ENCODE peak calls at places on chromosome 18, in seven cellular contexts. V, H, I, L, G, O and F are unnamed samples.

GRCh38 chr18:76573325-76574025 is 78.4 kb upstream of the ZNF516 start:
- DNase-seq in V (no peak), H (no peak), I (no peak), L (no peak), G (no peak), O (no peak), F (no peak)

GRCh38 chr18:5238371-5238758 is 41.3 kb upstream of the AKAIN1 start:
- DNase-seq in V (no peak), H (peak), I (no peak), L (peak), G (peak), O (no peak), F (no peak)

GRCh38 chr18:44474596-44474995 is 206.1 kb upstream of the SETBP1 start:
- DNase-seq in V (no peak), H (no peak), I (no peak), L (no peak), G (no peak), O (no peak), F (no peak)

GRCh38 chr18:56645415-56646016 is 5.6 kb upstream of the WDR7 start:
- DNase-seq in V (no peak), H (peak), I (peak), L (no peak), G (no peak), O (no peak), F (peak)

GRCh38 chr18:5643288-5643687 is 99.5 kb upstream of the EPB41L3 start:
- DNase-seq in V (no peak), H (no peak), I (no peak), L (no peak), G (no peak), O (no peak), F (no peak)

GRCh38 chr18:79705272-79705671 is 25.7 kb downstream of the CTDP1 start:
- DNase-seq in V (no peak), H (no peak), I (no peak), L (no peak), G (no peak), O (no peak), F (no peak)

GRCh38 chr18:63848159-63848558 is 39.3 kb upstream of the SERPINB2 start:
- DNase-seq in V (no peak), H (peak), I (peak), L (peak), G (peak), O (no peak), F (peak)

GRCh38 chr18:52451851-52452250 is 111.9 kb downstream of the DCC start:
- DNase-seq in V (no peak), H (no peak), I (no peak), L (no peak), G (peak), O (no peak), F (no peak)

GRCh38 chr18:55879331-55879730 is 291.3 kb upstream of the TCF4 start:
- DNase-seq in V (no peak), H (no peak), I (no peak), L (no peak), G (no peak), O (no peak), F (no peak)

GRCh38 chr18:70422061-70422965 is 133.5 kb downstream of the SOCS6 start:
- DNase-seq in V (no peak), H (peak), I (peak), L (peak), G (no peak), O (no peak), F (no peak)

GRCh38 chr18:63909870-63910269 is 2.1 kb downstream of the SERPINB10 start:
- DNase-seq in V (no peak), H (no peak), I (no peak), L (no peak), G (no peak), O (no peak), F (no peak)

GRCh38 chr18:13310286-13310685 is 91.7 kb downstream of the LDLRAD4 start:
- DNase-seq in V (no peak), H (no peak), I (no peak), L (no peak), G (no peak), O (no peak), F (no peak)

GRCh38 chr18:48952287-48953095 is 1.7 kb upstream of the SMAD7 start:
- DNase-seq in V (peak), H (peak), I (no peak), L (no peak), G (peak), O (no peak), F (peak)

GRCh38 chr18:79723628-79724027 is 44.0 kb downstream of the CTDP1 start:
- DNase-seq in V (no peak), H (no peak), I (no peak), L (no peak), G (no peak), O (no peak), F (no peak)

DNA sequence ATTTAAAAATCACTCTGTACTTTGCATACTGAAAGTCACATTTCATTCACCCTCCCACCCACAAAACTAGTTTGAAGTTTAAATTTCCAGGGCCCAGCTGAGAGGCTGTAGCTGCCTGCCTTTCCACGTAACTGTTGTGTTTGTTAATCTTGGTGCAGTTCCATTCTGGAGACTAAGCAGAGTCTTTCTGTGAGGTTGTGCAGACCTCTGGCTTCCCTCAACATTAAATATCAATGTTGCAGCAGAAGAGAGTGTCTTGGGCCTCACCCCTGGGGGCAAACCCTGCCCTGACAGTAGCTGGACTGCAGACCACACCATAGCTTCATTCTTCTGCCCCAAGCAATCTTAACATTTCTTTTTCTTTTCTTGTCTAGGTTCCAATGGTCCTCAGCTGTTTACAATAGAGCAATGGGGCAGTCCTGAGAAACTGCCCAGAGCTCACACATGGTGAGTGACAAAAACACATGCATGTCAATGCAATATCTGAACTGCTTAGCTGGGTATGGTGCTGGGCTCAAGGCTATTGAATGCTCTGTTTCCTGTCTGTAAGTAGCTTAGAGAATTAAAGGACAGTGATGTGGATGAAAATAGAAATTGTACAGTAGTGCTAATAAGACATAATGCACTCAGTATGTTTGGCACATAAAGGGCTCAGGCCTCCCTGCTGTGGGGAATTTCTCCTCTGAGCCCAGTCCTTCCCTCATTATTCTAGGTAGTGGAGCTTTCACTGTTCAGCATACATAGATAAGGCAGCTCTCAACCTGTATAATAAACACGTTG is 237.6 kb downstream of the ALPK2 start:
- DNase-seq in V (no peak), H (no peak), I (no peak), L (no peak), G (peak), O (no peak), F (no peak)
- TF ChIP-seq JUND in V (no peak), H (no peak), I (no peak), L (no peak), G (no peak), O (no peak), F (no peak)

DNA sequence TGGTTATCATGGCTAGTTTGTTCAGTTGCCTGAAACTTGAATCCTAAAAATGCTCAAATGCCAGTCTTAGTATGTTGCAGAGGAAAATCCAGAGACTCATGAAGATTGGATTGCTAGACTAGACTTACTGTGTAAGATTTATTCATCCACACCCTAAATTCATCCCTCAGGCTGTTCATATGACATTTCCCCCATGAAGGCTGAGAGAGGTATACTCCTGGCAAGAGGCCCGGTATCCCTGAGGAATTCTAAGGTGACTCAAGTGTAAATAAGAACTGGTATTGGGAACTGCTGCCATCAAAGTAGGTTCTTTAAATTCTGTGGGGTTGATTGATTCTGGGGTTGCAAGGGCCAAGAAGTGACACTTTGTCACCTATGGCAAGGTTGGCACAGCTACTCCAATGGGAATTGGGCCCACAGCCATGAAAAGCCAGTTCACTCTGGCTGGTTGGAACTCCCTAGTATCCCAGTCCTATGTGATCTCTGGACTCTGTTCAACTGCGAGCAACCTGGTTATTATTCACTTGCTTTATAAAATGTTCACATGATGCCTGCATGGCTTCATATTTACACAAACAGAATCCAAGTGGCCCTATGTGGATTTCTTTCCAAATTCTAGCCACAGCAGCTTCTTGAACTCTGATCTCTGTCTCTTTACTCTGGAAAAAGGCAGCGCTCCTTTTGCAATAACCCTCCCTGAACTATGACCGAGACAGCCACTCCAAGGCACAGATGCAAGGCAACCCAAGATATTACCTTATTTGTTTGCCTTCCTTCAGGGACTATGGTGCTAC is 429.1 kb downstream of the CBLN2 start:
- DNase-seq in V (no peak), H (no peak), I (no peak), L (no peak), G (no peak), O (no peak), F (no peak)
- TF ChIP-seq JUND in V (no peak), H (no peak), I (no peak), L (no peak), G (no peak), O (no peak), F (no peak)

DNA sequence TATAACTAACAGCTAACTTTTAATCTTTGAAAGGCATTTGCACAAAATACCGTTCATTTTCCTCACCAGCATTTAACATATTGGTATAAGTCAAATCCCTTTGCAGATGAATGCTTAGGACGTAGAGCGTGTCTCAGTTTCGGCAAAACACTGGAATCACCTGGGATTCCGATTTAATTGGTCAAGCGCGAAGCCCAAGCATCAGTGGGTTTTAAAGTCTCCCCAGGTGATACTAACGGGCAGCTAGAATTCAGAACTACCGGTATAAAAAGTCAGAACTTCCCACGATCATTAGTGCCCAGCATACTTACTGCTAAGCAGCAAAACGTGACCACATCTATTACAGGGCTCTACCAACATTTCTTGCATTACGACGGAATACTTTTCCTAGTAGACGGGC is 24.6 kb downstream of the ALPK2 start:
- DNase-seq in V (no peak), H (no peak), I (no peak), L (no peak), G (no peak), O (no peak), F (no peak)
- TF ChIP-seq JUND in V (no peak), H (no peak), I (no peak), L (no peak), G (no peak), O (no peak), F (no peak)

GRCh38 chr18:62512996-62513395 is 9.8 kb upstream of the ZCCHC2 start:
- DNase-seq in V (no peak), H (no peak), I (no peak), L (no peak), G (no peak), O (no peak), F (no peak)

GRCh38 chr18:62512532-62512931 is 10.3 kb upstream of the ZCCHC2 start:
- DNase-seq in V (no peak), H (no peak), I (no peak), L (no peak), G (no peak), O (no peak), F (no peak)

GRCh38 chr18:62509779-62510178 is 13.0 kb upstream of the ZCCHC2 start:
- DNase-seq in V (no peak), H (no peak), I (no peak), L (peak), G (no peak), O (no peak), F (no peak)

GRCh38 chr18:62514570-62514969 is 8.3 kb upstream of the ZCCHC2 start:
- DNase-seq in V (no peak), H (no peak), I (no peak), L (no peak), G (no peak), O (no peak), F (no peak)

GRCh38 chr18:62510744-62511143 is 12.1 kb upstream of the ZCCHC2 start:
- DNase-seq in V (no peak), H (no peak), I (no peak), L (peak), G (no peak), O (no peak), F (no peak)
- TF ChIP-seq JUND in V (no peak), H (no peak), I (no peak), L (no peak), G (no peak), O (no peak), F (no peak)